ENCODE peak calls at places on chromosomes 5 and 9, in seven cellular contexts. S, M, N, E, R, V and W are unnamed samples. For H3K4me1 and H3K27me3, the result is how much of the 10 kb centered on the place peaks cover.

GRCh38 chr9:14031761-14032279 is 282.1 kb downstream of the NFIB start:
- DNase-seq in S (no peak), M (no peak), N (no peak), E (no peak), R (no peak), V (no peak), W (no peak)

GRCh38 chr9:137069508-137070071 is 767 bp downstream of the SAPCD2 start:
- DNase-seq in S (no peak), M (no peak), N (peak), E (no peak), R (no peak), V (no peak), W (no peak)

GRCh38 chr5:90642706-90643229 is 84.2 kb downstream of the ADGRV1 start:
- DNase-seq in S (no peak), M (no peak), N (no peak), E (no peak), R (no peak), V (no peak), W (no peak)

GRCh38 chr9:306907-307306 is 92.2 kb downstream of the DOCK8 start:
- DNase-seq in S (no peak), M (no peak), N (no peak), E (peak), R (no peak), V (no peak), W (no peak)

GRCh38 chr5:142491260-142491659 is 166.4 kb upstream of the SPRY4 start:
- DNase-seq in S (no peak), M (no peak), N (no peak), E (no peak), R (no peak), V (no peak), W (no peak)

GRCh38 chr5:17314907-17315471 is 97.6 kb downstream of the BASP1 start:
- DNase-seq in S (no peak), M (no peak), N (no peak), E (no peak), R (no peak), V (no peak), W (no peak)

GRCh38 chr9:70413427-70413797 is 1.0 kb downstream of the KLF9 start:
- DNase-seq in S (no peak), M (no peak), N (no peak), E (no peak), R (no peak), V (peak), W (peak)

GRCh38 chr5:124064956-124065355 is 553.0 kb downstream of the CSNK1G3 start:
- DNase-seq in S (no peak), M (no peak), N (no peak), E (no peak), R (no peak), V (no peak), W (no peak)

GRCh38 chr5:10618311-10618710 is 54.4 kb downstream of the ANKRD33B start:
- DNase-seq in S (no peak), M (no peak), N (no peak), E (no peak), R (no peak), V (no peak), W (no peak)

GRCh38 chr5:173035904-173036707 is 20.0 kb upstream of the CREBRF start:
- DNase-seq in S (no peak), M (no peak), N (peak), E (no peak), R (no peak), V (no peak), W (no peak)

DNA sequence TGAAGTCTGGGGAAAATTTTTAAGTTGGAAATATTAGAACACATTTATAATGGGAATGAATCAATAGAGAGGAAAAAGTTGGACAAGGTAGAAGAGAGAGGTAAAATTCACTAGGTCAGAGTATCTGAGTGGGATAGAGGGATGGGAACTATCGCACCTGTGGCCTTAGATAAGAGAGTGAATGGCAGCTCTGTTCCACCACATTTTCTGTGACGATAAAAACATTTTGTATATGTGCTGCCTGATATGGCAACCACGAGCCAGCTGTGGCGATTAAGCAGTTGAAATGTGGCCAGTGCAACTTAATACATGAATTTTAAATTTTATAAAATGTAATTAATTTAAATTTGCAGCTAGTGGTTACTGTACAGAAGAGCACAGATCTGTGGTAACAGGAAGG is 46.7 kb downstream of the ZNF354A start:
- DNase-seq in S (no peak), M (no peak), N (no peak), E (no peak), R (no peak), V (no peak), W (no peak)
- H3K27ac ChIP-seq in S (no peak), M (no peak), N (no peak), E (no peak), R (no peak), V (peak), W (no peak)

GRCh38 chr9:127853312-127854168 is 918 bp downstream of the ENG start:
- DNase-seq in S (no peak), M (no peak), N (no peak), E (no peak), R (no peak), V (no peak), W (no peak)
- H3K4me1 ChIP-seq in S (under half), M (half or more), N (under half), E (under half), R (under half), V (under half), W (under half)

GRCh38 chr9:97387504-97387886 is 24.4 kb upstream of the TDRD7 start:
- DNase-seq in S (no peak), M (no peak), N (no peak), E (no peak), R (no peak), V (no peak), W (no peak)
- H3K27me3 ChIP-seq in S (under half), M (under half), N (under half), E (under half), R (under half), V (under half), W (under half)

GRCh38 chr5:174316326-174316725 is 270.8 kb downstream of the NSG2 start:
- DNase-seq in S (no peak), M (no peak), N (no peak), E (no peak), R (no peak), V (no peak), W (no peak)
- H3K27ac ChIP-seq in S (no peak), M (no peak), N (no peak), E (no peak), R (no peak), V (no peak), W (no peak)

GRCh38 chr9:71758785-71759184 is 9.5 kb downstream of the CEMIP2 start:
- DNase-seq in S (no peak), M (no peak), N (no peak), E (no peak), R (peak), V (no peak), W (no peak)
- H3K4me1 ChIP-seq in S (under half), M (under half), N (half or more), E (half or more), R (half or more), V (under half), W (under half)

GRCh38 chr5:135492319-135492626 is 40.1 kb upstream of the TIFAB start:
- DNase-seq in S (no peak), M (no peak), N (no peak), E (no peak), R (no peak), V (no peak), W (no peak)
- H3K27me3 ChIP-seq in S (under half), M (under half), N (half or more), E (under half), R (under half), V (half or more), W (under half)

GRCh38 chr9:34663296-34663590 is 786 bp upstream of the CCL27 start:
- DNase-seq in S (no peak), M (no peak), N (no peak), E (peak), R (no peak), V (no peak), W (no peak)
- H3K27ac ChIP-seq in S (no peak), M (peak), N (no peak), E (peak), R (no peak), V (no peak), W (no peak)

GRCh38 chr5:176632777-176633176 is 2.3 kb downstream of the EIF4E1B start:
- DNase-seq in S (no peak), M (no peak), N (no peak), E (no peak), R (no peak), V (no peak), W (no peak)
- H3K4me1 ChIP-seq in S (under half), M (under half), N (under half), E (under half), R (under half), V (under half), W (under half)

GRCh38 chr5:89128097-89128496 is 245.1 kb upstream of the MEF2C start:
- DNase-seq in S (no peak), M (no peak), N (no peak), E (no peak), R (no peak), V (no peak), W (no peak)

GRCh38 chr5:89120719-89121118 is 237.7 kb upstream of the MEF2C start:
- DNase-seq in S (no peak), M (no peak), N (no peak), E (no peak), R (no peak), V (no peak), W (no peak)

GRCh38 chr5:89123607-89124006 is 240.6 kb upstream of the MEF2C start:
- DNase-seq in S (no peak), M (no peak), N (no peak), E (no peak), R (no peak), V (no peak), W (no peak)

GRCh38 chr5:89128930-89129625 is 246.1 kb upstream of the MEF2C start:
- DNase-seq in S (no peak), M (no peak), N (no peak), E (no peak), R (no peak), V (no peak), W (no peak)

DNA sequence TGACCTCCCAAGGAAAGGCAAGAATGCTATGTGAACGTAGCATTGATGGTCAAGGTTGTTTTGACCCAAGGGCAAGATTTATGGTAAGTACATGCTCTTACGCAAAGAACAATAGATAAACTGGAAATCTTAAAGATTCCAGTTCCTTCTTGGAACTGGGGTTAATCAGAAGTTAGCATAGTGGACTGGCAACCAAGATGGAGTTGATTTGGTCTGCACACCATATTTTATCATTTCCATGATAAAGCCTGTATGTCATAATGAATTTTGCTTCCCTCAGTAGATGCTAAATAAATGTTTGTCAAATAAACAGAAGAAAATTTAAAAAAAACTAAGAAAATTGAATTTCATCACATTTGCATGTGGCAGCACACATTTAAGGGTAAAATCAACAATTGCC is 242.4 kb upstream of the MEF2C start:
- DNase-seq in S (no peak), M (no peak), N (no peak), E (no peak), R (no peak), V (no peak), W (no peak)
- H3K27me3 ChIP-seq in S (under half), M (under half), N (under half), E (under half), R (under half), V (under half), W (under half)